ENCODE peak calls at places on chromosome 1, in four cellular contexts. N is colonic mucosa, X is brain microvascular endothelial cell, H is upper lobe of right lung. B is an unnamed sample.

GRCh38 chr1:204190212-204191211 is 5.8 kb downstream of the KISS1 start:
- DNase-seq in N (peak; percentile 70), X (no peak), H (no peak), B (peak; percentile 84)

GRCh38 chr1:26438041-26438440 is 5.9 kb downstream of the DHDDS start:
- DNase-seq in N (no peak), X (no peak), H (no peak), B (no peak)

GRCh38 chr1:51415963-51416362 is 85.6 kb upstream of the TTC39A start:
- DNase-seq in N (no peak), X (no peak), H (no peak), B (no peak)

GRCh38 chr1:234973426-234974250 is 155.0 kb downstream of the TOMM20 start:
- DNase-seq in N (no peak), X (no peak), H (peak; percentile 3), B (peak; percentile 86)

GRCh38 chr1:56585985-56586384 is 6.6 kb upstream of the PLPP3 start:
- DNase-seq in N (no peak), X (no peak), H (no peak), B (no peak)

GRCh38 chr1:8381618-8382017 is 63.7 kb downstream of the SLC45A1 start:
- DNase-seq in N (no peak), X (no peak), H (no peak), B (no peak)

GRCh38 chr1:204267191-204267601 is 53.4 kb upstream of the GOLT1A start:
- DNase-seq in N (no peak), X (no peak), H (no peak), B (no peak)

GRCh38 chr1:69497847-69498246 is 69.9 kb upstream of the LRRC7 start:
- DNase-seq in N (no peak), X (peak; percentile 29), H (no peak), B (no peak)

GRCh38 chr1:196142111-196142510 is 466.1 kb downstream of the KCNT2 start:
- DNase-seq in N (no peak), X (no peak), H (no peak), B (no peak)

GRCh38 chr1:164794310-164794709 is 235.3 kb downstream of the PBX1 start:
- DNase-seq in N (no peak), X (peak; percentile 90), H (no peak), B (no peak)

GRCh38 chr1:119731741-119732430 is 20.2 kb downstream of the PHGDH start:
- DNase-seq in N (no peak), X (no peak), H (no peak), B (peak; percentile 8)

GRCh38 chr1:29513357-29513756 is 277.0 kb downstream of the PTPRU start:
- DNase-seq in N (no peak), X (peak; percentile 64), H (no peak), B (no peak)

GRCh38 chr1:199264283-199264682 is 625.4 kb downstream of the PTPRC start:
- DNase-seq in N (no peak), X (no peak), H (no peak), B (no peak)

GRCh38 chr1:94122201-94122970 is 1.4 kb upstream of the ABCA4 start:
- DNase-seq in N (no peak), X (peak; percentile 82), H (no peak), B (no peak)

GRCh38 chr1:29550119-29550841 is 314.0 kb downstream of the PTPRU start:
- DNase-seq in N (no peak), X (no peak), H (peak; percentile 82), B (no peak)

GRCh38 chr1:189226779-189227178 is 1250.9 kb downstream of the BRINP3 start:
- DNase-seq in N (no peak), X (no peak), H (no peak), B (no peak)

GRCh38 chr1:108000620-108001105 is 35.7 kb upstream of the VAV3 start:
- DNase-seq in N (no peak), X (peak; percentile 82), H (no peak), B (peak; percentile 86)

GRCh38 chr1:106406114-106406513 is 650.4 kb upstream of the PRMT6 start:
- DNase-seq in N (no peak), X (no peak), H (no peak), B (no peak)

GRCh38 chr1:185397183-185397582 is 80.1 kb upstream of the IVNS1ABP start:
- DNase-seq in N (no peak), X (no peak), H (no peak), B (no peak)

GRCh38 chr1:185393821-185394220 is 76.8 kb upstream of the IVNS1ABP start:
- DNase-seq in N (no peak), X (no peak), H (no peak), B (no peak)

GRCh38 chr1:185396126-185396525 is 79.1 kb upstream of the IVNS1ABP start:
- DNase-seq in N (no peak), X (no peak), H (no peak), B (no peak)

GRCh38 chr1:185388815-185389214 is 71.8 kb upstream of the IVNS1ABP start:
- DNase-seq in N (no peak), X (no peak), H (no peak), B (no peak)

DNA sequence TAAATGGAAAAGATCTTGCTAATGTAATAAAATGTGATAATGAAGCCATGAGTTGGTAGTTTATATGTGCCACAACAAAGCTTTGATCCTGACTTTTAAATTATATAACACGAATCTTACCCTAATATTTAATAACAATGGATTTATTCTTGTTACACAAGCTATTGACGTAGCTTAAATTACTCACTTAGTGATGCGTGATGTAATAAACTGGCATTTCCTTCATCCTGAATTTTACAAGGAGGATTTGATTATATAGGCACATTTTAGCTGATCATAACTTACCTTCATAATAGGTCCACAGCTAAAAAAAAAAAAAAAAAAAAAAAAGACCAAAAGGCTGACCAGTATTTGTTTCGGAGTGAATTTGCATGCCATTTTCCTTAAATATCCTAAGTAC is 76.2 kb upstream of the IVNS1ABP start:
- DNase-seq in N (no peak), X (no peak), H (no peak), B (no peak)
- H3K27ac ChIP-seq in N (no peak overlapping the region), X (no peak overlapping the region), H (no peak overlapping the region), B (no peak overlapping the region)

GRCh38 chr1:248303324-248303723 is at the start of gene OR2T12:
- DNase-seq in N (no peak), X (no peak), H (no peak), B (no peak)

DNA sequence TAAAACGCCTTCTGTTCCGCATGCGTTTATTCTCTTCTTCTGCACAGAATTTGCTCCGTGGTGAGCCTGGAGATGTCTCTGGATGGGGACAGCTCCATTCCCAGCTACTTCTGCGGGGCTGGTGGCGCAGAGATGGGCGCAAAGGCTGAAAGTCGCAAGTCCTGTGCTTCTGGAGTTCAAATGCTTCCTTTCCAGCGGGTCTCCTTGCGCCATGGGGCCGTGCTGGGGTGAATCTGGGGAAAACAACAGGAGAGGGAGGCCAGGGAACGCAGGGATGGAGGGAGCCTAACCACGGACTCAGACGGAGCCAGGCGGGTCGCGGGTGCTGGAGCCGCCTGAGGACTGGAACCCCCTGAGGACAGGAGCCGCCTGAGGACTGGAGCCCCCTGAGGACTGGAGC is 2.9 kb upstream of the OR2T12 start:
- DNase-seq in N (no peak), X (no peak), H (no peak), B (no peak)
- H3K27ac ChIP-seq in N (no peak overlapping the region), X (no peak overlapping the region), H (no peak overlapping the region), B (no peak overlapping the region)

GRCh38 chr1:158516966-158517365 is 37.2 kb downstream of the OR6Y1 start:
- DNase-seq in N (no peak), X (no peak), H (no peak), B (no peak)

GRCh38 chr1:158527190-158527815 is 26.9 kb downstream of the OR6Y1 start:
- DNase-seq in N (no peak), X (no peak), H (no peak), B (no peak)

GRCh38 chr1:158520021-158520420 is 34.2 kb downstream of the OR6Y1 start:
- DNase-seq in N (no peak), X (no peak), H (no peak), B (no peak)

GRCh38 chr1:158520955-158521665 is 33.1 kb downstream of the OR6Y1 start:
- DNase-seq in N (no peak), X (no peak), H (no peak), B (no peak)

DNA sequence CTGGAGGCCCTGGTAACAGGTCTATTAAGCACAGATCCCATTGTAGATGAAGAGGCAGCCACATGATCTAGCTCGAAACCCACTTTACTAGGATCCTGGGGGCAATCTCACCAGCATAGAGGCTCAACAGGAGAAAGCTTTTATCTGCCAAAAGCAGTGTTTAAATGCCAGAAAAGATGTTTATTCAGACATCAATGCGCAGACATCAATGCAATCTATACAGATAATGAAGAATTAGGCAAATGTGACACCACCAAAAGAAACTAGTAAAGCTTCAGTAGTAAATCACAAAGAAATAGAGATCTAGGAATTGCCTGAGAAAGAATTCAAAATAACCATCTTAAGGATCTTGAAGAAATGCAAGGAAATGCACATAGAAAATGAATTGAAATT is 32.5 kb downstream of the OR6Y1 start:
- DNase-seq in N (no peak), X (no peak), H (no peak), B (no peak)
- H3K27ac ChIP-seq in N (no peak overlapping the region), X (no peak overlapping the region), H (no peak overlapping the region), B (no peak overlapping the region)

GRCh38 chr1:109136766-109137165 is 22.9 kb downstream of the ELAPOR1 start:
- DNase-seq in N (peak; percentile 67), X (no peak), H (no peak), B (no peak)
- H3K27ac ChIP-seq in N (peak overlapping the region; percentile 84), X (no peak overlapping the region), H (no peak overlapping the region), B (peak overlapping the region; percentile 88)